ENCODE peak calls at places on chromosomes 16 and 17, in nine cellular contexts. T is fibroblast of lung, F is IMR-90, D is hepatocyte, V is GM23248, X is mammary epithelial cell, M is OCI-LY7, J is K562, W is GM23338. A is an unnamed sample.

GRCh38 chr16:71340406-71340805 is 18.1 kb upstream of the CALB2 start:
- DNase-seq in T (no peak), F (no peak), D (no peak), V (no peak), X (no peak), M (no peak), J (no peak), W (no peak), A (no peak)

GRCh38 chr16:73713817-73714495 is 582.7 kb upstream of the PSMD7 start:
- DNase-seq in T (no peak), F (peak; percentile 4), D (peak; percentile 53), V (peak; percentile 32), X (peak; percentile 16), M (peak; percentile 2), J (peak; percentile 42), W (peak; percentile 76), A (no peak)

GRCh38 chr16:89289428-89290395 is 72.2 kb downstream of the ZNF778 start:
- DNase-seq in T (peak; percentile 37), F (peak; percentile 57), D (peak; percentile 81), V (peak; percentile 77), X (peak; percentile 39), M (peak; percentile 75), J (peak; percentile 90), W (peak; percentile 92), A (no peak)

GRCh38 chr17:63413128-63413527 is 33.0 kb downstream of the CYB561 start:
- DNase-seq in T (no peak), F (no peak), D (no peak), V (no peak), X (no peak), M (no peak), J (no peak), W (no peak), A (no peak)

GRCh38 chr17:47207143-47208067 is 1.7 kb upstream of the MYL4 start:
- DNase-seq in T (no peak), F (no peak), D (no peak), V (no peak), X (no peak), M (peak; percentile 53), J (no peak), W (no peak), A (no peak)

GRCh38 chr16:55501549-55502322 is 7.1 kb upstream of the LPCAT2 start:
- DNase-seq in T (no peak), F (no peak), D (no peak), V (peak; percentile 50), X (no peak), M (peak; percentile 2), J (peak; percentile 45), W (peak; percentile 55), A (no peak)

GRCh38 chr16:89006036-89006752 is 29.2 kb upstream of the CBFA2T3 start:
- DNase-seq in T (no peak), F (no peak), D (no peak), V (no peak), X (no peak), M (no peak), J (no peak), W (no peak), A (no peak)

GRCh38 chr16:10629592-10629963 is 49.2 kb upstream of the EMP2 start:
- DNase-seq in T (no peak), F (no peak), D (peak; percentile 60), V (no peak), X (no peak), M (no peak), J (no peak), W (peak; percentile 74), A (no peak)

GRCh38 chr17:50100921-50101345 is 5.8 kb downstream of the PDK2 start:
- DNase-seq in T (no peak), F (peak; percentile 34), D (peak; percentile 52), V (peak; percentile 46), X (no peak), M (no peak), J (no peak), W (peak; percentile 35), A (no peak)

GRCh38 chr16:85403693-85404092 is 209.4 kb upstream of the GSE1 start:
- DNase-seq in T (no peak), F (no peak), D (no peak), V (no peak), X (no peak), M (no peak), J (no peak), W (no peak), A (no peak)

GRCh38 chr17:35998018-35998545 is 3.3 kb downstream of the CCL15 start:
- DNase-seq in T (no peak), F (no peak), D (no peak), V (no peak), X (no peak), M (no peak), J (no peak), W (no peak), A (no peak)

GRCh38 chr17:63917646-63918045 is 993 bp downstream of the GH1 start:
- DNase-seq in T (no peak), F (no peak), D (no peak), V (no peak), X (no peak), M (no peak), J (no peak), W (no peak), A (no peak)

GRCh38 chr17:38591759-38592241 is 14.0 kb downstream of the SRCIN1 start:
- DNase-seq in T (peak; percentile 43), F (no peak), D (no peak), V (peak; percentile 66), X (peak; percentile 80), M (no peak), J (no peak), W (no peak), A (no peak)

GRCh38 chr16:57911711-57912110 is 59.2 kb downstream of the CNGB1 start:
- DNase-seq in T (no peak), F (no peak), D (no peak), V (no peak), X (no peak), M (no peak), J (no peak), W (no peak), A (no peak)

GRCh38 chr17:20216853-20217252 is 207.7 kb downstream of the SPECC1 start:
- DNase-seq in T (no peak), F (no peak), D (no peak), V (no peak), X (no peak), M (no peak), J (no peak), W (peak; percentile 39), A (no peak)

GRCh38 chr17:4858068-4858879 is 25.1 kb downstream of the MINK1 start:
- DNase-seq in T (no peak), F (no peak), D (no peak), V (peak; percentile 4), X (no peak), M (no peak), J (no peak), W (peak; percentile 70), A (no peak)
- H4K20me1 ChIP-seq in T (no peaks in the 10 kb centered on the region), F (peaks cover 33% of the 10 kb centered on the region), D (no peaks in the 10 kb centered on the region), V (no peaks in the 10 kb centered on the region), X (no peaks in the 10 kb centered on the region), M (no peaks in the 10 kb centered on the region), J (no peaks in the 10 kb centered on the region), W (peaks cover 5% of the 10 kb centered on the region), A (no peaks in the 10 kb centered on the region)

GRCh38 chr16:17224350-17224749 is 246.4 kb downstream of the XYLT1 start:
- DNase-seq in T (no peak), F (no peak), D (no peak), V (no peak), X (no peak), M (no peak), J (no peak), W (no peak), A (no peak)
- H4K20me1 ChIP-seq in T (no peaks in the 10 kb centered on the region), F (peaks cover 16% of the 10 kb centered on the region), D (no peaks in the 10 kb centered on the region), V (peaks cover 13% of the 10 kb centered on the region), X (no peaks in the 10 kb centered on the region), M (no peaks in the 10 kb centered on the region), J (peaks cover 2% of the 10 kb centered on the region), W (peaks cover 5% of the 10 kb centered on the region), A (no peaks in the 10 kb centered on the region)

DNA sequence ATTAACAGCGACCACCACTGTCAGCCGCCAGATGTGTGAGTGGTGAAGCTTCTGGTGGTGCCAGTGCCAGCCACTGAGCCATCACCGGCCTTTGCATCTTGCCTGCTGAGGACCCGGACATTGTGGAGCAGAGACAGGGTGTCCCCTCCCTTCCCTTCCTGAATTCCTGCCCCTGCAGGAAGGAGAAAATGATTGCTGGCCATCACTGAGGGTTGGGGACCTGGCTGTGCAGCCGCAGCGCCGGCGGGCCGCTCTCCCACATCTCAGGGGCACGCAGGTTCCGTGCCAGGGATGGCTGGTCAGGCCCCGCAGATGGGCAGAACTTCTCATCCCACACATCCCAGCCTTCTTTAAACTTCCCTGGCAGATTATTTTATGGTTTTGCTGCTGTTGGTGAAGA is 56.5 kb downstream of the RPTOR start:
- DNase-seq in T (no peak), F (no peak), D (no peak), V (no peak), X (no peak), M (no peak), J (no peak), W (no peak), A (no peak)
- H4K20me1 ChIP-seq in T (no peaks in the 10 kb centered on the region), F (peaks cover 22% of the 10 kb centered on the region), D (no peaks in the 10 kb centered on the region), V (peaks cover 4% of the 10 kb centered on the region), X (no peaks in the 10 kb centered on the region), M (peaks cover 7% of the 10 kb centered on the region), J (peaks cover 25% of the 10 kb centered on the region), W (peaks cover 27% of the 10 kb centered on the region), A (peaks cover 7% of the 10 kb centered on the region)

DNA sequence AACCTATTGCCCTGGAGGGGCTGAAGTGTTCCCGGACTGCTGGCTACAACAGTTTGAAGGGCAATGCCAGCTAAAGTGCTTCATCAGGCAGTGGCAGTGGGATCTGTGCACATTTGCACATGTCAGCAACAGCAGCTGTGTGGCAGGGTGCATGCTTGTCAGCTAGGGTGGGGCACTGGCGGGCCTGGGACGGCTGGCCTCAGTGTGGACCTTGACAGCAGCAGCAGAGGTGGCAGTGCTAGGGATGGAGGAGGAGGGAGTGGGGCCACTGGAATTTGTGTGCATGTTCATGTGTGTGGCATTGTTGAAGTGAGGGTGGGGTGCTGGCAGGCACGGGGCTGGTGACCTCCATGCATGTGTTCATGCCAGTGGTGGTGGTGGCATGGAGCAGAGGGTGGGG is 203.3 kb upstream of the HS3ST4 start:
- DNase-seq in T (no peak), F (no peak), D (no peak), V (no peak), X (no peak), M (no peak), J (no peak), W (no peak), A (no peak)
- H4K20me1 ChIP-seq in T (no peaks in the 10 kb centered on the region), F (no peaks in the 10 kb centered on the region), D (no peaks in the 10 kb centered on the region), V (no peaks in the 10 kb centered on the region), X (no peaks in the 10 kb centered on the region), M (no peaks in the 10 kb centered on the region), J (no peaks in the 10 kb centered on the region), W (no peaks in the 10 kb centered on the region), A (no peaks in the 10 kb centered on the region)

GRCh38 chr16:48537909-48538745 is 71.9 kb downstream of the N4BP1 start:
- DNase-seq in T (no peak), F (no peak), D (peak; percentile 42), V (no peak), X (no peak), M (no peak), J (no peak), W (no peak), A (no peak)
- H4K20me1 ChIP-seq in T (no peaks in the 10 kb centered on the region), F (peaks cover 5% of the 10 kb centered on the region), D (no peaks in the 10 kb centered on the region), V (no peaks in the 10 kb centered on the region), X (no peaks in the 10 kb centered on the region), M (no peaks in the 10 kb centered on the region), J (peaks cover 8% of the 10 kb centered on the region), W (no peaks in the 10 kb centered on the region), A (peaks cover 3% of the 10 kb centered on the region)

DNA sequence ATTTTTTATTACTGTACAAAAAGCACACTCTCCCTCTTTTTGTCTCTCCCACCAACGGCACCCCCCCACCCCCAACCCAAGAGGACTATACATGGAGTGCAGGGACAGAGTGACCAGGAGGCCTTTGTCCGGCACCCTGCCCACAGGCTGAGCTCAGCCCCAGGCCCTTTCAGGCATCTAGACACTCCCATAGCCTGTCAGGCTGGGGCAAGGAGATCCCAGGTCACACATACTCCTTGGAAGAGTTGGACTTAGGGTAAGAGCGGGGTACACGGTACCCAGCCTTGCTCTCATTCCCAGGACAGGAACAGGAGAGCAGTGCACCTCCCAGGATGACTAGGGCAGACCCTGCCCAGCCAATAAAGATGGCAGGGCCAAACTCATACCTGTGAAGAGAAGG is 2.1 kb downstream of the CLDN7 start:
- DNase-seq in T (no peak), F (no peak), D (peak; percentile 21), V (no peak), X (no peak), M (no peak), J (no peak), W (no peak), A (no peak)
- H4K20me1 ChIP-seq in T (no peaks in the 10 kb centered on the region), F (no peaks in the 10 kb centered on the region), D (no peaks in the 10 kb centered on the region), V (no peaks in the 10 kb centered on the region), X (no peaks in the 10 kb centered on the region), M (no peaks in the 10 kb centered on the region), J (no peaks in the 10 kb centered on the region), W (peaks cover 17% of the 10 kb centered on the region), A (no peaks in the 10 kb centered on the region)

A was measured in keratinocyte.